ENCODE peak calls at places on chromosomes 13 and 19, in ten cellular contexts. I, F, X, B, V, W, Y, T, D and K are unnamed samples.
A peak's percentile ranks its signal among the peaks of the same experiment; 100 is the strongest.

GRCh38 chr13:26949701-26950345 is 189.2 kb upstream of the GPR12 start:
- DNase-seq in I (no peak), F (no peak), X (no peak), B (no peak), V (no peak), W (no peak), Y (no peak), T (no peak), D (no peak), K (no peak)

GRCh38 chr19:18328340-18329034 is 5.6 kb upstream of the LSM4 start:
- DNase-seq in I (peak; percentile 80), F (peak; percentile 97), X (peak; percentile 94), B (peak; percentile 97), V (peak; percentile 72), W (peak; percentile 88), Y (peak; percentile 97), T (peak; percentile 95), D (peak; percentile 91), K (peak; percentile 97)

GRCh38 chr13:36163303-36163702 is 32.1 kb upstream of the DCLK1 start:
- DNase-seq in I (no peak), F (no peak), X (no peak), B (no peak), V (no peak), W (no peak), Y (no peak), T (no peak), D (peak; percentile 8), K (peak; percentile 20)

GRCh38 chr19:5588441-5588840 is 20.7 kb upstream of the TINCR start:
- DNase-seq in I (no peak), F (no peak), X (no peak), B (no peak), V (no peak), W (no peak), Y (no peak), T (no peak), D (no peak), K (no peak)

GRCh38 chr19:56118666-56119584 is 2.2 kb downstream of the ZNF787 start:
- DNase-seq in I (no peak), F (no peak), X (no peak), B (peak; percentile 4), V (no peak), W (no peak), Y (no peak), T (no peak), D (no peak), K (no peak)

GRCh38 chr13:28741080-28741479 is 22.3 kb upstream of the SLC46A3 start:
- DNase-seq in I (no peak), F (peak; percentile 46), X (no peak), B (peak; percentile 47), V (no peak), W (no peak), Y (no peak), T (peak; percentile 45), D (no peak), K (no peak)

GRCh38 chr13:44307255-44307654 is 66.4 kb upstream of the SERP2 start:
- DNase-seq in I (no peak), F (peak; percentile 38), X (no peak), B (no peak), V (no peak), W (no peak), Y (no peak), T (peak; percentile 16), D (no peak), K (peak; percentile 22)

GRCh38 chr19:604355-604754 is 14.7 kb downstream of the HCN2 start:
- DNase-seq in I (no peak), F (no peak), X (no peak), B (no peak), V (no peak), W (no peak), Y (no peak), T (no peak), D (no peak), K (peak; percentile 17)

GRCh38 chr13:75946746-75947397 is 310.7 kb downstream of the LMO7 start:
- DNase-seq in I (no peak), F (no peak), X (no peak), B (no peak), V (no peak), W (no peak), Y (no peak), T (no peak), D (no peak), K (no peak)

GRCh38 chr19:14375055-14375581 is 6.1 kb upstream of the ADGRE5 start:
- DNase-seq in I (peak; percentile 55), F (no peak), X (no peak), B (peak; percentile 90), V (no peak), W (peak; percentile 49), Y (no peak), T (no peak), D (no peak), K (no peak)

GRCh38 chr13:73985789-73986188 is 148.4 kb downstream of the KLF12 start:
- DNase-seq in I (peak; percentile 16), F (no peak), X (no peak), B (no peak), V (no peak), W (no peak), Y (no peak), T (no peak), D (no peak), K (no peak)

GRCh38 chr19:11377237-11377636 is 2.8 kb downstream of the SWSAP1 start:
- DNase-seq in I (no peak), F (peak; percentile 94), X (peak; percentile 66), B (peak; percentile 14), V (no peak), W (no peak), Y (peak; percentile 85), T (peak; percentile 73), D (no peak), K (no peak)

GRCh38 chr19:42250666-42251531 is 4.0 kb downstream of the ERF start:
- DNase-seq in I (no peak), F (peak; percentile 50), X (no peak), B (no peak), V (no peak), W (peak; percentile 35), Y (peak; percentile 45), T (peak; percentile 71), D (no peak), K (no peak)

GRCh38 chr19:347946-348861 is 3.6 kb upstream of the MIER2 start:
- DNase-seq in I (no peak), F (no peak), X (no peak), B (no peak), V (no peak), W (no peak), Y (peak; percentile 83), T (peak; percentile 57), D (no peak), K (peak; percentile 6)